ENCODE peak calls at places on chromosomes 4 and X, in six cellular contexts. One of them, this sample, is unnamed.

GRCh38 chr4:147899512-147899911 is 167.6 kb downstream of the ARHGAP10 start:
- DNase-seq in mesendoderm: no peak
- DNase-seq in astrocyte: no peak
- DNase-seq in neural progenitor cell: no peak
- DNase-seq in fibroblast of lung: peak
- DNase-seq in PC-3: no peak
- DNase-seq in this sample: no peak

GRCh38 chrX:124194209-124194608 is 138.3 kb upstream of the TEX13D start:
- DNase-seq in astrocyte: no peak
- DNase-seq in neural progenitor cell: no peak
- DNase-seq in PC-3: no peak
- DNase-seq in mesendoderm: peak
- DNase-seq in fibroblast of lung: peak
- DNase-seq in this sample: no peak

GRCh38 chr4:53813991-53814390 is 222.7 kb upstream of the LNX1 start:
- DNase-seq in neural progenitor cell: no peak
- DNase-seq in PC-3: no peak
- DNase-seq in astrocyte: no peak
- DNase-seq in fibroblast of lung: peak
- DNase-seq in mesendoderm: no peak
- DNase-seq in this sample: no peak

GRCh38 chr4:687048-687974 is 1.6 kb downstream of the SLC49A3 start:
- DNase-seq in astrocyte: peak
- DNase-seq in neural progenitor cell: no peak
- DNase-seq in fibroblast of lung: peak
- DNase-seq in mesendoderm: peak
- DNase-seq in PC-3: peak
- DNase-seq in this sample: peak

GRCh38 chr4:8131210-8131609 is 27.4 kb downstream of the ABLIM2 start:
- DNase-seq in astrocyte: no peak
- DNase-seq in fibroblast of lung: no peak
- DNase-seq in mesendoderm: no peak
- DNase-seq in PC-3: no peak
- DNase-seq in neural progenitor cell: no peak
- DNase-seq in this sample: no peak

GRCh38 chr4:101931619-101932018 is 141.1 kb downstream of the BANK1 start:
- DNase-seq in PC-3: no peak
- DNase-seq in neural progenitor cell: no peak
- DNase-seq in mesendoderm: no peak
- DNase-seq in astrocyte: no peak
- DNase-seq in fibroblast of lung: no peak
- DNase-seq in this sample: no peak

GRCh38 chr4:39977489-39978377 is at the start of gene PDS5A:
- DNase-seq in fibroblast of lung: peak
- DNase-seq in astrocyte: peak
- DNase-seq in neural progenitor cell: peak
- DNase-seq in mesendoderm: peak
- DNase-seq in PC-3: peak
- DNase-seq in this sample: peak

GRCh38 chr4:176066757-176067156 is 1.1 kb downstream of the WDR17 start:
- DNase-seq in fibroblast of lung: no peak
- DNase-seq in neural progenitor cell: no peak
- DNase-seq in PC-3: no peak
- DNase-seq in astrocyte: no peak
- DNase-seq in mesendoderm: no peak
- DNase-seq in this sample: no peak

GRCh38 chr4:56958111-56958517 is 19.3 kb downstream of the NOA1 start:
- DNase-seq in fibroblast of lung: peak
- DNase-seq in mesendoderm: no peak
- DNase-seq in astrocyte: peak
- DNase-seq in neural progenitor cell: no peak
- DNase-seq in PC-3: peak
- DNase-seq in this sample: peak

GRCh38 chrX:15721911-15722310 is 16.2 kb upstream of the CA5B start:
- DNase-seq in neural progenitor cell: no peak
- DNase-seq in PC-3: no peak
- DNase-seq in fibroblast of lung: peak
- DNase-seq in astrocyte: no peak
- DNase-seq in mesendoderm: no peak
- DNase-seq in this sample: no peak

GRCh38 chr4:54063737-54064316 is 578 bp downstream of the CHIC2 start:
- DNase-seq in astrocyte: no peak
- DNase-seq in fibroblast of lung: no peak
- DNase-seq in PC-3: peak
- DNase-seq in neural progenitor cell: peak
- DNase-seq in mesendoderm: peak
- DNase-seq in this sample: peak

GRCh38 chrX:14997271-14997670 is 124.0 kb downstream of the MOSPD2 start:
- DNase-seq in neural progenitor cell: no peak
- DNase-seq in PC-3: no peak
- DNase-seq in mesendoderm: no peak
- DNase-seq in fibroblast of lung: no peak
- DNase-seq in astrocyte: no peak
- DNase-seq in this sample: no peak

GRCh38 chrX:38050806-38051205 is 44.5 kb downstream of the SYTL5 start:
- DNase-seq in PC-3: peak
- DNase-seq in astrocyte: no peak
- DNase-seq in fibroblast of lung: no peak
- DNase-seq in mesendoderm: no peak
- DNase-seq in neural progenitor cell: no peak
- DNase-seq in this sample: no peak

GRCh38 chr4:177308842-177309524 is 691 bp upstream of the NEIL3 start:
- DNase-seq in mesendoderm: no peak
- DNase-seq in neural progenitor cell: no peak
- DNase-seq in astrocyte: no peak
- DNase-seq in PC-3: no peak
- DNase-seq in fibroblast of lung: no peak
- DNase-seq in this sample: no peak

GRCh38 chr4:136768925-136769275 is 763.4 kb downstream of the PCDH18 start:
- DNase-seq in PC-3: no peak
- DNase-seq in fibroblast of lung: no peak
- DNase-seq in astrocyte: no peak
- DNase-seq in mesendoderm: peak
- DNase-seq in neural progenitor cell: peak
- DNase-seq in this sample: no peak

GRCh38 chr4:55866973-55867574 is 13.6 kb downstream of the EXOC1 start:
- DNase-seq in PC-3: peak
- DNase-seq in neural progenitor cell: peak
- DNase-seq in fibroblast of lung: peak
- DNase-seq in mesendoderm: peak
- DNase-seq in astrocyte: peak
- DNase-seq in this sample: no peak

GRCh38 chr4:73707918-73708577 is 32.3 kb upstream of the CXCL8 start:
- DNase-seq in astrocyte: peak
- DNase-seq in PC-3: peak
- DNase-seq in mesendoderm: peak
- DNase-seq in fibroblast of lung: peak
- DNase-seq in neural progenitor cell: no peak
- DNase-seq in this sample: peak

GRCh38 chr4:87130985-87131753 is 89.2 kb downstream of the KLHL8 start:
- DNase-seq in fibroblast of lung: no peak
- DNase-seq in PC-3: no peak
- DNase-seq in mesendoderm: no peak
- DNase-seq in astrocyte: no peak
- DNase-seq in neural progenitor cell: peak
- DNase-seq in this sample: no peak

GRCh38 chrX:137031517-137032377 is 2.0 kb downstream of the GPR101 start:
- DNase-seq in PC-3: peak
- DNase-seq in fibroblast of lung: peak
- DNase-seq in mesendoderm: peak
- DNase-seq in astrocyte: peak
- DNase-seq in neural progenitor cell: peak
- DNase-seq in this sample: no peak

GRCh38 chr4:152266831-152267480 is 268.9 kb downstream of the FBXW7 start:
- DNase-seq in PC-3: peak
- DNase-seq in neural progenitor cell: no peak
- DNase-seq in astrocyte: no peak
- DNase-seq in fibroblast of lung: no peak
- DNase-seq in mesendoderm: no peak
- DNase-seq in this sample: no peak

GRCh38 chrX:149022485-149022884 is 482.6 kb downstream of the IDS start:
- DNase-seq in fibroblast of lung: no peak
- DNase-seq in neural progenitor cell: no peak
- DNase-seq in mesendoderm: no peak
- DNase-seq in astrocyte: no peak
- DNase-seq in PC-3: no peak
- DNase-seq in this sample: no peak

GRCh38 chr4:90979551-90979950 is 852.4 kb downstream of the CCSER1 start:
- DNase-seq in mesendoderm: no peak
- DNase-seq in astrocyte: no peak
- DNase-seq in fibroblast of lung: no peak
- DNase-seq in PC-3: no peak
- DNase-seq in neural progenitor cell: no peak
- DNase-seq in this sample: no peak

GRCh38 chr4:67871867-67872266 is 11.9 kb downstream of the TMPRSS11D start:
- DNase-seq in astrocyte: peak
- DNase-seq in PC-3: peak
- DNase-seq in mesendoderm: peak
- DNase-seq in fibroblast of lung: peak
- DNase-seq in neural progenitor cell: peak
- DNase-seq in this sample: no peak

GRCh38 chr4:5205981-5206380 is 154.7 kb downstream of the STK32B start:
- DNase-seq in fibroblast of lung: no peak
- DNase-seq in mesendoderm: no peak
- DNase-seq in PC-3: no peak
- DNase-seq in neural progenitor cell: no peak
- DNase-seq in astrocyte: no peak
- DNase-seq in this sample: no peak

GRCh38 chr4:121706595-121707021 is 9.8 kb upstream of the ANXA5 start:
- DNase-seq in astrocyte: peak
- DNase-seq in neural progenitor cell: no peak
- DNase-seq in mesendoderm: no peak
- DNase-seq in PC-3: no peak
- DNase-seq in fibroblast of lung: peak
- DNase-seq in this sample: no peak

GRCh38 chr4:65653740-65654361 is 16.4 kb downstream of the EPHA5 start:
- DNase-seq in fibroblast of lung: no peak
- DNase-seq in PC-3: no peak
- DNase-seq in neural progenitor cell: no peak
- DNase-seq in astrocyte: peak
- DNase-seq in mesendoderm: peak
- DNase-seq in this sample: no peak

GRCh38 chr4:95761871-95762270 is 78.0 kb upstream of the PDHA2 start:
- DNase-seq in fibroblast of lung: no peak
- DNase-seq in PC-3: peak
- DNase-seq in astrocyte: peak
- DNase-seq in neural progenitor cell: no peak
- DNase-seq in mesendoderm: no peak
- DNase-seq in this sample: no peak

GRCh38 chrX:118976599-118977340 is 2.4 kb downstream of the LONRF3 start:
- DNase-seq in PC-3: peak
- DNase-seq in neural progenitor cell: no peak
- DNase-seq in fibroblast of lung: no peak
- DNase-seq in astrocyte: no peak
- DNase-seq in mesendoderm: peak
- DNase-seq in this sample: peak

GRCh38 chr4:166091914-166092510 is 219.0 kb downstream of the TLL1 start:
- DNase-seq in astrocyte: peak
- DNase-seq in mesendoderm: peak
- DNase-seq in fibroblast of lung: peak
- DNase-seq in PC-3: peak
- DNase-seq in neural progenitor cell: peak
- DNase-seq in this sample: no peak

DNA sequence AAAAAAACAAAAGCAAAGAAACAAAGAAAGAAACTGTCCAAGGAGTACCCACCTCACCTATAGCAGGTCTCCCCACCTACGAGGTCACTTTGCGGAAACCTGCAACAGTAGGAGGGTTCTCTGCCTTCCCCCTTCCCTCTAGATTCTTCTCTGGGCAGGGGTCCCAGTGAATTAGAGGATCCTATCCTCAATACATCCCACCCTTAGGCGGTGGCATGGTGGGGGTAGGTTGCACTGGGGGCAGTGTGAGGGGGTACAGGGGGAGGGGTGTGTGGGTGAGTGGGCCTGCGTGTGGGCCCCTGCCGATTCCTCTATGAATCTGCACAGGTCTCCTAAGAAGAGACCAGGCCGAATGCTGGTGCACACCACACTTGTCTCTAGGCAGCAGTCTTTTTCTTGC is 65.4 kb downstream of the NBDY start:
- DNase-seq in fibroblast of lung: no peak
- DNase-seq in astrocyte: no peak
- DNase-seq in mesendoderm: no peak
- DNase-seq in neural progenitor cell: no peak
- DNase-seq in PC-3: no peak
- DNase-seq in this sample: no peak
- H3K9ac ChIP-seq in fibroblast of lung: no peak
- H3K9ac ChIP-seq in astrocyte: no peak
- H3K9ac ChIP-seq in mesendoderm: no peak
- H3K9ac ChIP-seq in neural progenitor cell: no peak
- H3K9ac ChIP-seq in PC-3: no peak
- H3K9ac ChIP-seq in this sample: no peak

DNA sequence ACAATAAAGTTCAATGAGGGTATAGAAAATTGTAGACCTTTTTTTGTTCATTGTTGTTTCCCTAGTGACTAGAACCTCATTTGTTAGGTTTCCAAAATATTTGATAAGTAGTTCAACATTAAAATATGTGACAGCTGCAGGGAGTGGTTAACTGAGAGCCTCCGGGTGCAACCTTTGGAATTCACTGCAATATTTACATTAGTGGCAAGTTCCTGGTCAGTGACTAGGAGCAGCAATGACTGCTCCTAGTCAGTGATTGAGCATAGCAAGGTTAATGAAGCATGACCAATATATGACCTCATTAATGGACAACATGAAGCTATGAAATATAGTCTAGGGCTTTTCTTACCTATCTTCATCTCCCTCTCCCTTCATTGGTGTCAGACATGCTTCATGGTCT is 65.8 kb upstream of the FAM47A start:
- DNase-seq in PC-3: peak
- DNase-seq in neural progenitor cell: no peak
- DNase-seq in mesendoderm: no peak
- DNase-seq in astrocyte: no peak
- DNase-seq in fibroblast of lung: no peak
- DNase-seq in this sample: no peak
- H3K9ac ChIP-seq in PC-3: no peak
- H3K9ac ChIP-seq in neural progenitor cell: no peak
- H3K9ac ChIP-seq in mesendoderm: no peak
- H3K9ac ChIP-seq in astrocyte: no peak
- H3K9ac ChIP-seq in fibroblast of lung: no peak
- H3K9ac ChIP-seq in this sample: no peak

GRCh38 chrX:23902419-23902818 is 5.3 kb downstream of the APOO start:
- DNase-seq in fibroblast of lung: peak
- DNase-seq in neural progenitor cell: peak
- DNase-seq in mesendoderm: peak
- DNase-seq in PC-3: peak
- DNase-seq in astrocyte: peak
- DNase-seq in this sample: no peak
- H3K9ac ChIP-seq in fibroblast of lung: no peak
- H3K9ac ChIP-seq in neural progenitor cell: no peak
- H3K9ac ChIP-seq in mesendoderm: no peak
- H3K9ac ChIP-seq in PC-3: peak
- H3K9ac ChIP-seq in astrocyte: peak
- H3K9ac ChIP-seq in this sample: no peak

DNA sequence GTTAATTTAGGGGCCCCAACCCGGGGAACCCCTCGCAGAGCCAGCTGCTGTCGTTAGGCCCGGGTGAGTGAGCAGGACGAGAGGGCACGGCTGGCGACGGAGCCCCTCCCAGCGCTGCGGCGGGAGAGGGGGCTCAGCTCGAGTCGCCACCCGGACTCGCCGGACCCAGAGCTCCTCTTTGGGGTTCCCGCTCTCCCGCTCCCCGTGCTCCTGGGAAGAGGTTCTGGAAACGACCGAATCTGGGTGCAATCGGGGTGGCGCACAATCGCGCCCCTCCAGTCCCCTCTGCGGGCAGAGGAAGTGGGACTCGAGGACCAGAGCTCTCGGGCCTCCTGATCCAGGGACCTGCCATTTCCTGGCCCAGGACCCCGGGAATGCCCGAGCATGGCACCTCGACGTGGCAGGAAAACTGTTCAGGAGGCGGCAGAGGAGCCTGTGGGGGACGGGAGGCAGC is 37.3 kb upstream of the ARAF start:
- DNase-seq in PC-3: no peak
- DNase-seq in neural progenitor cell: no peak
- DNase-seq in astrocyte: no peak
- DNase-seq in fibroblast of lung: no peak
- DNase-seq in mesendoderm: no peak
- DNase-seq in this sample: no peak
- H3K9ac ChIP-seq in PC-3: peak
- H3K9ac ChIP-seq in neural progenitor cell: no peak
- H3K9ac ChIP-seq in astrocyte: peak
- H3K9ac ChIP-seq in fibroblast of lung: peak
- H3K9ac ChIP-seq in mesendoderm: peak
- H3K9ac ChIP-seq in this sample: peak

This sample was measured in colonic mucosa.